ENCODE peak calls at places on chromosomes 2 and 18, in ten cellular contexts. B is tibial nerve; W is CD4-positive, CD25-positive, alpha-beta regulatory T cell; K is K562; P is sigmoid colon; N is fibroblast of lung; Z is lung; I is osteoblast; Q is caudate nucleus; J is brain microvascular endothelial cell. T is an unnamed sample.

GRCh38 chr18:22691988-22692710 is 241.0 kb upstream of the RBBP8 start:
- DNase-seq in Z (no peak), P (no peak), J (peak; percentile 95), N (peak; percentile 98), Q (no peak), B (no peak), W (no peak), K (no peak), I (peak; percentile 74), T (no peak)

GRCh38 chr2:46024146-46024779 is 272.9 kb upstream of the EPAS1 start:
- DNase-seq in N (no peak), J (no peak), I (no peak), K (no peak), Z (no peak), W (no peak), P (no peak), Q (no peak), B (no peak), T (no peak)

GRCh38 chr2:12155308-12156061 is 409.1 kb downstream of the LPIN1 start:
- DNase-seq in Q (no peak), K (no peak), I (peak; percentile 91), B (no peak), P (peak; percentile 74), N (peak; percentile 95), Z (no peak), W (no peak), J (peak; percentile 72), T (no peak)

GRCh38 chr2:26001743-26002341 is 19.5 kb upstream of the KIF3C start:
- DNase-seq in W (no peak), B (peak; percentile 28), Q (peak; percentile 86), K (no peak), N (peak; percentile 62), P (peak; percentile 90), J (no peak), I (peak; percentile 74), Z (peak; percentile 85), T (no peak)

GRCh38 chr18:23238152-23238531 is 102.9 kb downstream of the CABLES1 start:
- DNase-seq in I (peak; percentile 94), B (no peak), Z (peak; percentile 76), N (peak; percentile 81), K (no peak), P (peak; percentile 79), Q (no peak), W (no peak), J (peak; percentile 49), T (no peak)

GRCh38 chr2:179104736-179105135 is 54.8 kb upstream of the CCDC141 start:
- DNase-seq in I (no peak), K (no peak), B (no peak), P (no peak), W (no peak), N (peak; percentile 81), Z (no peak), J (peak; percentile 38), Q (no peak), T (no peak)

GRCh38 chr2:239930378-239930777 is 94.8 kb downstream of the NDUFA10 start:
- DNase-seq in I (no peak), Q (no peak), J (no peak), Z (no peak), N (no peak), B (no peak), P (peak; percentile 54), K (no peak), W (no peak), T (no peak)

GRCh38 chr2:20077411-20077940 is 26.0 kb upstream of the LAPTM4A start:
- DNase-seq in Z (no peak), W (no peak), K (no peak), P (no peak), J (no peak), B (no peak), Q (no peak), N (no peak), I (no peak), T (no peak)

GRCh38 chr18:14941792-14942191 is 193.8 kb downstream of the ANKRD30B start:
- DNase-seq in Q (no peak), W (no peak), P (no peak), I (no peak), Z (no peak), J (no peak), N (no peak), B (no peak), K (no peak), T (no peak)

GRCh38 chr2:27729614-27730013 is 41.9 kb upstream of the MRPL33 start:
- DNase-seq in Z (no peak), P (no peak), J (no peak), K (no peak), N (no peak), I (no peak), B (no peak), W (no peak), Q (no peak), T (no peak)

GRCh38 chr2:36069083-36069482 is 286.5 kb upstream of the CRIM1 start:
- DNase-seq in Z (no peak), J (no peak), P (no peak), B (no peak), K (no peak), I (no peak), W (no peak), N (no peak), Q (no peak), T (no peak)

GRCh38 chr2:14182227-14182946 is 450.1 kb upstream of the LRATD1 start:
- DNase-seq in W (no peak), N (no peak), P (no peak), K (no peak), I (no peak), B (no peak), Z (no peak), J (no peak), Q (no peak), T (no peak)

GRCh38 chr2:11329759-11330158 is 14.7 kb downstream of the ROCK2 start:
- DNase-seq in P (no peak), K (no peak), J (no peak), Q (no peak), N (peak; percentile 52), Z (no peak), W (no peak), I (peak; percentile 66), B (no peak), T (no peak)

DNA sequence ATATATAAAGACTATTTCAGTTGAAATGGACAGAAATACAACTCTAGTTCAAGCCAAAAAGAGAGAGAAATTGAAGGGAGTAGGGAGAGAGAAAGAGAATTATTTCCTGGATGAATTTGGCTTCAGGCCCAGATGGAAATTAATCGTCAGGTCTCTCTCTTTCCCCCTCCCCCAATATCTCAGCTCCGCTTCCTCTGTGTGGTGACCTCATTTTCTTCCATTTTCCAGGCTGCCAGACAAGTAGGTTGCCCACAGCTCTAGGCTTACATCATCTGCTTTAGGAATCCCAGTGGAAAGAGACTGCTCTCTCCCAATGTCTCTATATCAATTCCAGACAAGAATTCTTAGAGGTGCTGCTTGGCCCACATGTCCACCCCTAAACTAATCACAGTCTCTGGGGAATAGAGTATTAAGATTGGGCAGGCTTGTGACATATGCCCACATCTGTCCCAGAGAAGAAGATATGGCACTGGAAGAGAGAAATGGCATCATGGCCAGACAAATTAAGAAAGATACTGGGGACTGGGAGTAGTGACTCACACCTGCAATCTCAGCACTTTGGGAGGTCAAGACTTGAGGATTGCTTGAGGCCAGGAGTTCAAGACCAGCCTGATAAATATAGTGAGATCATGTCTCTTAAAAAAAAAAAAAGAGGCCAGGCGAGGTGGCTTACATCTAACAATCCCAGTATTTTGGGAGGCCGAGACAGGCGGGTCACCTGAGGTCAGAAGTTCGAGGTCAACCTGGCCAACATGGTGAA is 37.2 kb upstream of the CFAP36 start:
- DNase-seq in W (no peak), Z (no peak), J (peak; percentile 58), P (no peak), Q (no peak), N (peak; percentile 50), B (no peak), I (peak; percentile 92), K (no peak), T (no peak)
- H3K27ac ChIP-seq in W (no peak overlapping the region), Z (no peak overlapping the region), J (no peak overlapping the region), P (no peak overlapping the region), Q (no peak overlapping the region), N (no peak overlapping the region), B (no peak overlapping the region), I (peak overlapping the region; percentile 4), K (no peak overlapping the region), T (no peak overlapping the region)

DNA sequence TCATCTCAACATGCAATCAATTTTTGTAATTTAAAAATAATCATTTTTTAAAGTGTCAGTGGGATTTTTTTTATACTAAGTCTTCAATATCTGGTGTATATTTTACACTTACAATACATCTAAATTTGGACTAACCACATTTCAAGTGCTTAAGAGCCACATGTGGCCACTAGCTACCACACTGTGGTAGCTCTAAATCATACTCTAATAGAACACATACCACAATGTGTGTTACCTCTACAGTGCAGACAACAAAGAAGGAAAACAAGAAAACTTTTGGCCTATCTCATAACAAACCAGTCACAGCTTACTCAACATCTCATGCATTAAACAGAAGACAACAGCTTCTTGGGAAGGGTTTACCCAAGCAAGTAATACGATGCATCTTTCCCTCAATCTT is 24.5 kb downstream of the PIAS2 start:
- DNase-seq in K (no peak), I (no peak), N (no peak), Z (no peak), W (no peak), B (no peak), J (no peak), P (no peak), Q (no peak), T (no peak)
- H3K27ac ChIP-seq in K (no peak overlapping the region), I (no peak overlapping the region), N (no peak overlapping the region), Z (no peak overlapping the region), W (no peak overlapping the region), B (no peak overlapping the region), J (no peak overlapping the region), P (no peak overlapping the region), Q (no peak overlapping the region), T (no peak overlapping the region)

DNA sequence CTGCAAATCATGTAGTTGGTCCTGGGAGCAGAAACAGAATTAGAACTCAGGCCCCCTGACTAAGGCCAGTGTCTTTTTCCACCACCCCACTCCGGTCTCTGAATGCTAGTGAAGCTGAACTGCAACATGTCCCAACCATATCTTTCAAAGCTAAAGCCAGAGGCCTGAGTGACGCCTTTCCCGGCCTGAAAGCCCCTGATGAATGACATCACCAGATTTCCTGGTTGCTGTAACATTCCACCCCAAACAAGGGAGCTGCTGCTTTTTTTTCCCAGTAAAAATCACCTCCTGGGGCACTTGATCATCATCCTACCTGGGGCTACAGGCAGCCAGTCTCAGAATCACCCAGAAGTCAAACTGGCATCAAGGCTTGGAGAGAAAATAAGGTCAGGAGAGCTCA is 162.7 kb downstream of the ARL4C start:
- DNase-seq in Q (no peak), W (no peak), B (no peak), P (no peak), N (no peak), I (no peak), K (no peak), J (peak; percentile 45), Z (no peak), T (no peak)
- H3K27ac ChIP-seq in Q (no peak overlapping the region), W (no peak overlapping the region), B (peak overlapping the region; percentile 68), P (no peak overlapping the region), N (no peak overlapping the region), I (no peak overlapping the region), K (no peak overlapping the region), J (no peak overlapping the region), Z (no peak overlapping the region), T (no peak overlapping the region)

DNA sequence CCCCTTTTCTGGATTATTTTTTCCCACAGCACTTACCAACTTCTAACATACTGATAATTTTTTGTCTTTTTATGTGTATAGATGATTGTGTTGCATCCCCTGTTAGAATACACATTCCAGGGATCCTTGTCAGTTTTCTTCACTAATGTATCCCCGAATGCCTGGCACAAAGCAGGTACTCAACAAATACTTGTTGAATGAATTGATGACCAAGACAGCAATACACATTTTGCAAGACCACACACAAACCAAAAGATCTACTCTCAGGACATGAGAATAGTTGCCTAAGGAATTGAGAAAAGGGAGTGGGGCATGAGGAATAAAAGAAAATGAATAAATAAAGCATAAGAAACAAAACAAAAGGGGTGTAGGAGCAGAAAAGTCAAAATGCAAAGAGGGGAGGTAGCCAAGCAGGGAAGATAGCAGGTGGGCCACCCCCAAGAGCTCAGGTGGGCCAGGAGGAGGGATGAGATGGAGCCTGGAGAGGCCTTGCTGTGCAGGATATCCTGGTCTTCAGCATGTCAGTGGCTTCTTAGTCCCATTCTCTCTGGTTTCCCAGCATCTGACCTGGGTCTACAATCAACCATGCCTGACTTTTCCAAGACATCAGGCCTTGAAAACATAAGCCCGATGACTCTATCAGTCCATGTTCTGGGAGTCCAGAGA is 38.5 kb upstream of the FZD7 start:
- DNase-seq in K (no peak), I (no peak), W (no peak), B (no peak), J (no peak), Q (no peak), N (no peak), P (no peak), Z (no peak), T (no peak)
- H3K27ac ChIP-seq in K (no peak overlapping the region), I (no peak overlapping the region), W (no peak overlapping the region), B (no peak overlapping the region), J (no peak overlapping the region), Q (no peak overlapping the region), N (no peak overlapping the region), P (no peak overlapping the region), Z (no peak overlapping the region), T (no peak overlapping the region)

T was measured in CD4-positive, alpha-beta T cell.